ENCODE peak calls at places on chromosomes 7 and 10, in seven cellular contexts. O is brain microvascular endothelial cell; F is activated CD8-positive, alpha-beta memory T cell treated with anti-CD3 and anti-CD28 coated beads for 48 hours; A is psoas muscle; V is tibial artery; J is A673; Q is H1. X is an unnamed sample.

GRCh38 chr7:9796241-9796640 is 1177.4 kb upstream of the PHF14 start:
- DNase-seq in Q (no peak), V (no peak), A (no peak), O (no peak), J (no peak), F (no peak), X (no peak)

GRCh38 chr7:155456517-155456771 is 1.5 kb upstream of the EN2 start:
- DNase-seq in Q (no peak), A (no peak), J (no peak), V (no peak), O (no peak), F (no peak), X (no peak)

GRCh38 chr10:95728535-95728934 is 27.4 kb upstream of the ENTPD1 start:
- DNase-seq in Q (no peak), F (no peak), V (no peak), J (no peak), O (peak; percentile 18), A (no peak), X (no peak)

GRCh38 chr7:154858836-154859537 is 143.9 kb downstream of the PAXIP1 start:
- DNase-seq in V (peak; percentile 43), F (no peak), J (no peak), Q (no peak), A (no peak), O (no peak), X (no peak)

GRCh38 chr7:94396044-94396443 is 1.3 kb downstream of the COL1A2 start:
- DNase-seq in O (peak; percentile 68), J (peak; percentile 86), A (no peak), F (no peak), Q (no peak), V (no peak), X (no peak)

GRCh38 chr10:128727114-128727513 is 600.9 kb upstream of the MKI67 start:
- DNase-seq in O (no peak), Q (no peak), V (no peak), J (no peak), A (no peak), F (no peak), X (no peak)

GRCh38 chr10:11740907-11741306 is 1.3 kb upstream of the ECHDC3 start:
- DNase-seq in Q (no peak), V (no peak), A (no peak), O (no peak), F (no peak), J (no peak), X (no peak)

GRCh38 chr7:40138973-40139372 is 4.2 kb downstream of the SUGCT start:
- DNase-seq in A (no peak), Q (no peak), F (no peak), J (no peak), V (no peak), O (no peak), X (no peak)

GRCh38 chr7:108348913-108349312 is 107.3 kb downstream of the NRCAM start:
- DNase-seq in A (no peak), F (no peak), V (no peak), J (no peak), Q (no peak), O (peak; percentile 51), X (no peak)

GRCh38 chr10:109855746-109856145 is 67.6 kb downstream of the XPNPEP1 start:
- DNase-seq in J (no peak), O (no peak), F (no peak), V (no peak), Q (no peak), A (no peak), X (no peak)

GRCh38 chr7:150944066-150945042 is 33.8 kb downstream of the KCNH2 start:
- DNase-seq in Q (no peak), O (no peak), V (peak; percentile 56), A (no peak), F (no peak), J (no peak), X (no peak)

GRCh38 chr10:133100706-133101463 is 13.2 kb downstream of the ADGRA1 start:
- DNase-seq in F (no peak), J (no peak), O (no peak), Q (peak; percentile 94), V (no peak), A (no peak), X (no peak)

GRCh38 chr7:70018700-70019099 is 420.4 kb downstream of the AUTS2 start:
- DNase-seq in F (no peak), J (no peak), V (no peak), Q (no peak), O (no peak), A (no peak), X (no peak)

GRCh38 chr10:124743188-124744046 is 761 bp downstream of the FAM53B start:
- DNase-seq in F (no peak), O (peak; percentile 16), Q (peak; percentile 71), J (peak; percentile 47), V (no peak), A (peak; percentile 53), X (peak; percentile 58)

GRCh38 chr7:152674860-152675760 is 831 bp downstream of the XRCC2 start:
- DNase-seq in F (no peak), O (no peak), A (no peak), V (no peak), J (peak; percentile 74), Q (no peak), X (no peak)

GRCh38 chr10:26790596-26790995 is 70.2 kb downstream of the ABI1 start:
- DNase-seq in V (no peak), A (no peak), O (peak; percentile 11), J (peak; percentile 29), F (no peak), Q (no peak), X (no peak)

GRCh38 chr7:7090460-7090859 is 91.9 kb upstream of the C1GALT1 start:
- DNase-seq in O (no peak), V (no peak), F (no peak), Q (no peak), J (no peak), A (no peak), X (no peak)

GRCh38 chr10:113879691-113880090 is 25.2 kb downstream of the NHLRC2 start:
- DNase-seq in Q (no peak), J (no peak), A (no peak), V (no peak), O (no peak), F (no peak), X (no peak)

GRCh38 chr10:88092975-88093374 is 229.6 kb downstream of the PTEN start:
- DNase-seq in A (no peak), O (no peak), V (no peak), J (peak; percentile 14), Q (no peak), F (no peak), X (no peak)

GRCh38 chr10:10211409-10211808 is 806.3 kb upstream of the CELF2 start:
- DNase-seq in V (no peak), A (no peak), Q (no peak), O (no peak), F (no peak), J (no peak), X (no peak)

GRCh38 chr7:151166629-151167196 is 781 bp downstream of the GBX1 start:
- DNase-seq in A (no peak), V (no peak), F (no peak), Q (no peak), J (no peak), O (no peak), X (no peak)

GRCh38 chr7:26451997-26452396 is 160.3 kb downstream of the SNX10 start:
- DNase-seq in F (no peak), O (no peak), V (no peak), A (no peak), J (no peak), Q (no peak), X (no peak)

GRCh38 chr10:96491303-96491702 is 22.4 kb downstream of the TLL2 start:
- DNase-seq in J (no peak), F (no peak), V (no peak), A (no peak), Q (no peak), O (no peak), X (no peak)

GRCh38 chr10:70578371-70578947 is 24.1 kb downstream of the PRF1 start:
- DNase-seq in V (no peak), Q (no peak), F (no peak), J (no peak), A (no peak), O (peak; percentile 86), X (no peak)

GRCh38 chr7:11630355-11630754 is 201.6 kb downstream of the THSD7A start:
- DNase-seq in O (no peak), Q (no peak), A (no peak), V (no peak), F (no peak), J (no peak), X (no peak)

GRCh38 chr7:4307645-4308590 is 374.2 kb upstream of the FOXK1 start:
- DNase-seq in F (no peak), V (no peak), O (no peak), J (no peak), Q (peak; percentile 46), A (no peak), X (no peak)

GRCh38 chr7:98934267-98934666 is 55.9 kb downstream of the TRRAP start:
- DNase-seq in F (no peak), O (no peak), V (no peak), A (no peak), J (no peak), Q (no peak), X (no peak)

GRCh38 chr7:80941206-80941758 is 22.4 kb upstream of the SEMA3C start:
- DNase-seq in J (no peak), Q (no peak), F (no peak), V (no peak), O (peak; percentile 40), A (no peak), X (no peak)

GRCh38 chr7:50621932-50622587 is 56.9 kb upstream of the DDC start:
- DNase-seq in Q (no peak), A (no peak), J (no peak), O (no peak), F (no peak), V (no peak), X (no peak)

GRCh38 chr7:106068538-106068961 is 43.6 kb downstream of the SYPL1 start:
- DNase-seq in A (no peak), J (no peak), V (no peak), Q (no peak), F (no peak), O (no peak), X (no peak)

GRCh38 chr10:100101526-100102076 is 19.9 kb upstream of the CPN1 start:
- DNase-seq in O (no peak), V (no peak), A (no peak), Q (no peak), J (no peak), F (no peak), X (no peak)

GRCh38 chr7:151070573-151070960 is 10.0 kb downstream of the FASTK start:
- DNase-seq in F (no peak), O (no peak), V (no peak), Q (no peak), J (no peak), A (no peak), X (no peak)

X was measured in ovary.